ENCODE peak calls at places on chromosomes 13 and 19, in four cellular contexts. Z is stomach; A is IMR-90; X is CD4-positive, alpha-beta T cell. D is an unnamed sample. For H3K9me3, the result is how much of the 10 kb centered on the place peaks cover.

GRCh38 chr13:112056739-112057433 is 10.1 kb upstream of the SOX1 start:
- DNase-seq in A (no peak), Z (no peak), X (no peak), D (peak)

GRCh38 chr13:41332829-41333228 is 21.8 kb downstream of the NAA16 start:
- DNase-seq in Z (no peak), X (no peak), A (no peak), D (no peak)

GRCh38 chr13:72567566-72567965 is 159.9 kb downstream of the MZT1 start:
- DNase-seq in A (no peak), Z (no peak), X (no peak), D (no peak)

GRCh38 chr13:105363747-105364177 is 1171.7 kb downstream of the EFNB2 start:
- DNase-seq in A (no peak), Z (no peak), X (no peak), D (no peak)

GRCh38 chr13:37966266-37966665 is 96.7 kb upstream of the TRPC4 start:
- DNase-seq in A (no peak), X (no peak), Z (no peak), D (no peak)

GRCh38 chr19:30670562-30671513 is 298.7 kb downstream of the ZNF536 start:
- DNase-seq in Z (peak), X (no peak), A (no peak), D (no peak)

GRCh38 chr19:47270408-47270807 is 4.3 kb upstream of the INAFM1 start:
- DNase-seq in X (no peak), A (no peak), Z (no peak), D (peak)

GRCh38 chr13:98977568-98978270 is at the start of gene DOCK9:
- DNase-seq in Z (peak), X (no peak), A (peak), D (no peak)

GRCh38 chr19:4140237-4140711 is 13.2 kb upstream of the CREB3L3 start:
- DNase-seq in Z (no peak), A (peak), X (no peak), D (peak)

GRCh38 chr19:23070353-23070781 is 46.5 kb upstream of the ZNF730 start:
- DNase-seq in X (no peak), A (peak), Z (no peak), D (peak)

GRCh38 chr19:11196406-11197287 is 698 bp downstream of the KANK2 start:
- DNase-seq in A (peak), X (no peak), Z (peak), D (peak)

GRCh38 chr19:16285769-16286564 is 38.7 kb upstream of the KLF2 start:
- DNase-seq in X (no peak), A (no peak), Z (no peak), D (no peak)

GRCh38 chr19:30076751-30077670 is 135.0 kb downstream of the URI1 start:
- DNase-seq in A (no peak), X (no peak), Z (no peak), D (peak)

GRCh38 chr13:113499936-113500335 is 9.4 kb upstream of the DCUN1D2 start:
- DNase-seq in A (peak), X (no peak), Z (no peak), D (peak)

GRCh38 chr13:48001127-48001881 is at the start of gene SUCLA2:
- DNase-seq in Z (peak), X (peak), A (peak), D (peak)

DNA sequence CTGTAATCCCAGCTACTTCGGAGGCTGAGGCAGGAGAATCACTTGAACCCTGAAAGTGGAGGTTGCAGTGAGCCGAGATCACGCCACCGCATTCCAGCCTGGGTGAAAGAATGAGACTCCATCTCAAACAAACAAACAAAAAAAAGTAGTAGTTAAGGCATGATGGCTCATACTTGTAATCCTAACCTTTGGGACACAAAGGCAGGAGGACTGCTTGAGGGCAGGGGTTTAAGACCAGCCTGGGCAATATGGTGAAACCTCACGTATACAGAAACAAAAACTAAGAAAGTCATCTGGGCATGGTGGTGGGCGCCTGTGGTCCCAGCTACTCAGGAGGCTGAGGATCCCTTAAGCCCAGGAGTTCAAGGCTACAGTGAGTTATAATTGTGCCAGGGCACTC is 1.8 kb downstream of the DNMT1 start:
- DNase-seq in Z (no peak), X (no peak), A (no peak), D (no peak)
- H3K9me3 ChIP-seq in Z (under half), X (under half), A (under half), D (under half)

GRCh38 chr19:2719910-2720776 is 1.0 kb downstream of the DIRAS1 start:
- DNase-seq in Z (no peak), X (no peak), A (peak), D (peak)
- TF ChIP-seq CTCF in Z (no peak), X (no peak), A (no peak), D (no peak)

DNA sequence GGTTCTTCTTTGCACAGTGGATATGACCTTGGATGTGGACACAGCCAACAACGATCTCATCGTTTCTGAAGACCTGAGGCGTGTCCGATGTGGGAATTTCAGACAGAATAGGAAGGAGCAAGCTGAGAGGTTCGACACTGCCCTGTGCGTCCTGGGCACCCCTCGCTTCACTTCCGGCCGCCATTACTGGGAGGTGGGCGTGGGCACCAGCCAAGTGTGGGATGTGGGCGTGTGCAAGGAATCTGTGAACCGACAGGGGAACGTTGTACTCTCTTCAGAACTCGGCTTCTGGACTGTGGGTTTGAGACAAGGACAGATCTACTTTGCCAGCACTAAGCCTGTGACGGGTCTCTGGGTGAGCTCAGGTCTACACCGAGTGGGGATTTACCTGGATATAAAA is 9.4 kb downstream of the RFPL4AL1 start:
- DNase-seq in X (no peak), A (no peak), Z (no peak), D (no peak)
- H3K9me3 ChIP-seq in X (under half), A (under half), Z (under half), D (under half)

GRCh38 chr13:52845766-52846566 is 2.5 kb downstream of the PCDH8 start:
- DNase-seq in A (no peak), X (no peak), Z (no peak), D (peak)
- TF ChIP-seq CTCF in A (peak), X (no peak), Z (no peak), D (no peak)

DNA sequence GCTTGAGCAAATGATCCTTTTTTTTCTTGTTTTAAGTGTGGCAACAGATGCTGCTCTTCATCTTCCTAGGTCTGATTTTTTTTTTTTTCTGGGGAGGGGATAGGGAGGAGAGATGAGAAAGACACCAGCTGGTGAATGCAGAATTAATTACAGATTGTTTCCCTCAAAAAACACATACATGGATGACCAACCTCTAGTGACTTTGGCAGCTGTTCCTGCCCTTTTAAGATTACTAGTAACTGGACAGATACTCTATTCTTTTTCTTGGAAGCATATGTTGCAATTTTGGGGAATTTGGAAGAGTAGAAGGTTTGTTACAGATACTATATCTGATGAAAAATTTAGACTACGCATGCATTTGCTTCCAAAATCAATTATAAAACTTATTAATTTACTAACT is 103.5 kb upstream of the MYO16 start:
- DNase-seq in X (no peak), A (no peak), Z (no peak), D (no peak)
- H3K9me3 ChIP-seq in X (under half), A (under half), Z (under half), D (under half)